ENCODE peak calls at places on chromosome 16, in seven cellular contexts. One of them, this sample, is unnamed.

GRCh38 chr16:48082516-48082915 is 73.3 kb downstream of the ABCC12 start:
- DNase-seq in endothelial cell: no peak
- DNase-seq in AG09319: no peak
- DNase-seq in nephron progenitor cell: no peak
- DNase-seq in GM23338: no peak
- DNase-seq in AG09309: peak
- DNase-seq in fibroblast of mammary gland: peak
- DNase-seq in this sample: no peak

GRCh38 chr16:50224297-50224696 is 42.1 kb upstream of the ADCY7 start:
- DNase-seq in endothelial cell: no peak
- DNase-seq in AG09319: no peak
- DNase-seq in nephron progenitor cell: no peak
- DNase-seq in GM23338: no peak
- DNase-seq in AG09309: no peak
- DNase-seq in fibroblast of mammary gland: no peak
- DNase-seq in this sample: no peak

GRCh38 chr16:19110537-19111391 is 3.0 kb upstream of the ITPRIPL2 start:
- DNase-seq in endothelial cell: no peak
- DNase-seq in AG09319: no peak
- DNase-seq in nephron progenitor cell: no peak
- DNase-seq in GM23338: no peak
- DNase-seq in AG09309: no peak
- DNase-seq in fibroblast of mammary gland: no peak
- DNase-seq in this sample: no peak

GRCh38 chr16:1125471-1125870 is 27.4 kb upstream of the CACNA1H start:
- DNase-seq in endothelial cell: no peak
- DNase-seq in AG09319: no peak
- DNase-seq in nephron progenitor cell: peak
- DNase-seq in GM23338: no peak
- DNase-seq in AG09309: no peak
- DNase-seq in fibroblast of mammary gland: peak
- DNase-seq in this sample: no peak

GRCh38 chr16:86752582-86753175 is 174.3 kb downstream of the FOXL1 start:
- DNase-seq in endothelial cell: no peak
- DNase-seq in AG09319: no peak
- DNase-seq in nephron progenitor cell: no peak
- DNase-seq in GM23338: no peak
- DNase-seq in AG09309: no peak
- DNase-seq in fibroblast of mammary gland: peak
- DNase-seq in this sample: no peak

GRCh38 chr16:31010943-31011342 is 505 bp upstream of the STX1B start:
- DNase-seq in endothelial cell: no peak
- DNase-seq in AG09319: no peak
- DNase-seq in nephron progenitor cell: no peak
- DNase-seq in GM23338: no peak
- DNase-seq in AG09309: no peak
- DNase-seq in fibroblast of mammary gland: no peak
- DNase-seq in this sample: no peak

GRCh38 chr16:75376475-75376907 is 56.8 kb downstream of the CFDP1 start:
- DNase-seq in endothelial cell: no peak
- DNase-seq in AG09319: no peak
- DNase-seq in nephron progenitor cell: no peak
- DNase-seq in GM23338: peak
- DNase-seq in AG09309: no peak
- DNase-seq in fibroblast of mammary gland: no peak
- DNase-seq in this sample: peak

GRCh38 chr16:6146874-6147425 is 1049.4 kb upstream of the EEF2KMT start:
- DNase-seq in endothelial cell: no peak
- DNase-seq in AG09319: no peak
- DNase-seq in nephron progenitor cell: no peak
- DNase-seq in GM23338: peak
- DNase-seq in AG09309: no peak
- DNase-seq in fibroblast of mammary gland: no peak
- DNase-seq in this sample: no peak

GRCh38 chr16:6946106-6946505 is 386.5 kb upstream of the RBFOX1 start:
- DNase-seq in endothelial cell: no peak
- DNase-seq in AG09319: no peak
- DNase-seq in nephron progenitor cell: no peak
- DNase-seq in GM23338: no peak
- DNase-seq in AG09309: no peak
- DNase-seq in fibroblast of mammary gland: no peak
- DNase-seq in this sample: no peak

GRCh38 chr16:67016143-67016542 is 12.8 kb upstream of the CBFB start:
- DNase-seq in endothelial cell: no peak
- DNase-seq in AG09319: no peak
- DNase-seq in nephron progenitor cell: no peak
- DNase-seq in GM23338: no peak
- DNase-seq in AG09309: no peak
- DNase-seq in fibroblast of mammary gland: no peak
- DNase-seq in this sample: no peak

GRCh38 chr16:89604764-89605163 is 8.7 kb upstream of the DPEP1 start:
- DNase-seq in endothelial cell: no peak
- DNase-seq in AG09319: no peak
- DNase-seq in nephron progenitor cell: no peak
- DNase-seq in GM23338: no peak
- DNase-seq in AG09309: no peak
- DNase-seq in fibroblast of mammary gland: no peak
- DNase-seq in this sample: no peak

GRCh38 chr16:3589441-3589921 is 12.3 kb upstream of the NLRC3 start:
- DNase-seq in endothelial cell: no peak
- DNase-seq in AG09319: no peak
- DNase-seq in nephron progenitor cell: no peak
- DNase-seq in GM23338: no peak
- DNase-seq in AG09309: no peak
- DNase-seq in fibroblast of mammary gland: no peak
- DNase-seq in this sample: no peak
- TF ChIP-seq CTCF in endothelial cell: no peak
- TF ChIP-seq CTCF in AG09319: no peak
- TF ChIP-seq CTCF in nephron progenitor cell: no peak
- TF ChIP-seq CTCF in GM23338: no peak
- TF ChIP-seq CTCF in AG09309: no peak
- TF ChIP-seq CTCF in fibroblast of mammary gland: no peak
- TF ChIP-seq CTCF in this sample: no peak

GRCh38 chr16:29664133-29664912 is 1.3 kb downstream of the SPN start:
- DNase-seq in endothelial cell: no peak
- DNase-seq in AG09319: no peak
- DNase-seq in nephron progenitor cell: no peak
- DNase-seq in GM23338: no peak
- DNase-seq in AG09309: no peak
- DNase-seq in fibroblast of mammary gland: no peak
- DNase-seq in this sample: no peak
- TF ChIP-seq CTCF in endothelial cell: no peak
- TF ChIP-seq CTCF in AG09319: no peak
- TF ChIP-seq CTCF in nephron progenitor cell: no peak
- TF ChIP-seq CTCF in GM23338: no peak
- TF ChIP-seq CTCF in AG09309: no peak
- TF ChIP-seq CTCF in fibroblast of mammary gland: no peak
- TF ChIP-seq CTCF in this sample: no peak

GRCh38 chr16:56631832-56632159 is 663 bp upstream of the MT1M start:
- DNase-seq in endothelial cell: no peak
- DNase-seq in AG09319: no peak
- DNase-seq in nephron progenitor cell: no peak
- DNase-seq in GM23338: no peak
- DNase-seq in AG09309: no peak
- DNase-seq in fibroblast of mammary gland: no peak
- DNase-seq in this sample: no peak

GRCh38 chr16:56631197-56631596 is 1.3 kb upstream of the MT1M start:
- DNase-seq in endothelial cell: no peak
- DNase-seq in AG09319: no peak
- DNase-seq in nephron progenitor cell: no peak
- DNase-seq in GM23338: no peak
- DNase-seq in AG09309: no peak
- DNase-seq in fibroblast of mammary gland: no peak
- DNase-seq in this sample: no peak

GRCh38 chr16:56633535-56633934 is 1.1 kb downstream of the MT1M start:
- DNase-seq in endothelial cell: no peak
- DNase-seq in AG09319: no peak
- DNase-seq in nephron progenitor cell: no peak
- DNase-seq in GM23338: no peak
- DNase-seq in AG09309: no peak
- DNase-seq in fibroblast of mammary gland: no peak
- DNase-seq in this sample: no peak

GRCh38 chr16:56632848-56633365 is 448 bp downstream of the MT1M start:
- DNase-seq in endothelial cell: no peak
- DNase-seq in AG09319: no peak
- DNase-seq in nephron progenitor cell: no peak
- DNase-seq in GM23338: no peak
- DNase-seq in AG09309: no peak
- DNase-seq in fibroblast of mammary gland: no peak
- DNase-seq in this sample: no peak

DNA sequence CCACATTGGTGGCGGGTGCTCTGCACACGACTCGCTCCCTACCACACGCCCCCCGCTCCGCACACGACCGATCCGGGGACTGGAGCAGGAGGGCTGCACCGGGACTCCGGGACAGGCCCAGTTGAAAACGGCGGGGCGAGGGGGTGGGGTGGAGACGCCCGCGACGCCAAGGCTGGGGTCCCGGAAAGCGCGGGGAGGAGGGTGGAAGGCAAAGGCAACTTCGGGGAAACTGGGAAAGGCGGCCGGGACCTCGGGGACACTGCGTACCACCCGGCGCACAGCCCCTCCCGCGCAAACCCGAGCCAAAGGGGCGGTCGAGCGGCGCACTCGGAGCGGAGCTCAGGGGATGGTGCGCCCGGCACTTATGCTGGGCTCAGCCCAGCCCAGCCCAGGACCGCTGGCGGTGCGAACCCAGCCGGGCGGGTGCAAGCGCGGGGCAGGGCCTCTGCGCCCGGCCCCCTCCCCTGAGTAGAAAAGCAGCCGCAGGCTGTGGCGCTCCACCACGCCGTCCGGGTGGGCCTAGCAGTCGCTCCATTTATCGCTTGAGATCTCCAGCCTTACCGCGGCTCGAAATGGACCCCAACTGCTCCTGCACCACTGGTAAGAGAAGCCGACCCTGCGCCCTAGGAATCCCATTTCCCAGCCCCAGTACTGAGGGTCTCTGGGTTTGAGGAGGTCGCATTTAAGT is at the start of gene MT1M:
- DNase-seq in endothelial cell: no peak
- DNase-seq in AG09319: no peak
- DNase-seq in nephron progenitor cell: peak
- DNase-seq in GM23338: peak
- DNase-seq in AG09309: no peak
- DNase-seq in fibroblast of mammary gland: no peak
- DNase-seq in this sample: no peak
- TF ChIP-seq CTCF in endothelial cell: no peak
- TF ChIP-seq CTCF in AG09319: no peak
- TF ChIP-seq CTCF in nephron progenitor cell: no peak
- TF ChIP-seq CTCF in GM23338: no peak
- TF ChIP-seq CTCF in AG09309: no peak
- TF ChIP-seq CTCF in fibroblast of mammary gland: no peak
- TF ChIP-seq CTCF in this sample: no peak

GRCh38 chr16:15511759-15512487 is 77.5 kb downstream of the BMERB1 start:
- DNase-seq in endothelial cell: no peak
- DNase-seq in AG09319: no peak
- DNase-seq in nephron progenitor cell: no peak
- DNase-seq in GM23338: no peak
- DNase-seq in AG09309: no peak
- DNase-seq in fibroblast of mammary gland: no peak
- DNase-seq in this sample: no peak

GRCh38 chr16:15510992-15511391 is 76.6 kb downstream of the BMERB1 start:
- DNase-seq in endothelial cell: no peak
- DNase-seq in AG09319: no peak
- DNase-seq in nephron progenitor cell: no peak
- DNase-seq in GM23338: no peak
- DNase-seq in AG09309: no peak
- DNase-seq in fibroblast of mammary gland: no peak
- DNase-seq in this sample: no peak

GRCh38 chr16:15509593-15510520 is 75.5 kb downstream of the BMERB1 start:
- DNase-seq in endothelial cell: no peak
- DNase-seq in AG09319: peak
- DNase-seq in nephron progenitor cell: no peak
- DNase-seq in GM23338: peak
- DNase-seq in AG09309: no peak
- DNase-seq in fibroblast of mammary gland: peak
- DNase-seq in this sample: no peak

GRCh38 chr16:15515992-15516391 is 81.6 kb downstream of the BMERB1 start:
- DNase-seq in endothelial cell: no peak
- DNase-seq in AG09319: no peak
- DNase-seq in nephron progenitor cell: no peak
- DNase-seq in GM23338: no peak
- DNase-seq in AG09309: no peak
- DNase-seq in fibroblast of mammary gland: no peak
- DNase-seq in this sample: no peak

DNA sequence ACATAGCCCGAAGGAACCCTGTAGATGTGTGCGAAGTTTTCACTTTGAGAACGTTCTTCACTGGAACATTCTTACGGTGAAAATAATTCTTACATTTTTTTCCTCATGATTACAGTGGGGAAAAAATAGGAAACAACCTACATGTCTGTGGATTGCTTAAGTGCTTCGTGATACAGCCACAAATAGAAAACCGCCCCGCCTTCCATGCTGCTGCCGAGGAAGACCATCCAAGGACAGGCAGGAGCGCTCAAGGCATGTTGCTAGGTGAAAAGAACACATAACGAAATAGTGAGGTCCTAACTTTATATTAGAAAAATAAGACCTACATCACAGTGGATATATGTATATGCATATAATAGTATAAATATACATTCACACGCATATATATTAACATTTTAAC is 78.8 kb downstream of the BMERB1 start:
- DNase-seq in endothelial cell: no peak
- DNase-seq in AG09319: no peak
- DNase-seq in nephron progenitor cell: no peak
- DNase-seq in GM23338: no peak
- DNase-seq in AG09309: no peak
- DNase-seq in fibroblast of mammary gland: no peak
- DNase-seq in this sample: no peak
- TF ChIP-seq CTCF in endothelial cell: no peak
- TF ChIP-seq CTCF in AG09319: no peak
- TF ChIP-seq CTCF in nephron progenitor cell: no peak
- TF ChIP-seq CTCF in GM23338: no peak
- TF ChIP-seq CTCF in AG09309: no peak
- TF ChIP-seq CTCF in fibroblast of mammary gland: no peak
- TF ChIP-seq CTCF in this sample: no peak

GRCh38 chr16:9479008-9479407 is 387.6 kb downstream of the HAPSTR1 start:
- DNase-seq in endothelial cell: no peak
- DNase-seq in AG09319: no peak
- DNase-seq in nephron progenitor cell: no peak
- DNase-seq in GM23338: no peak
- DNase-seq in AG09309: no peak
- DNase-seq in fibroblast of mammary gland: no peak
- DNase-seq in this sample: no peak
- TF ChIP-seq CTCF in endothelial cell: no peak
- TF ChIP-seq CTCF in AG09319: no peak
- TF ChIP-seq CTCF in nephron progenitor cell: no peak
- TF ChIP-seq CTCF in GM23338: no peak
- TF ChIP-seq CTCF in AG09309: no peak
- TF ChIP-seq CTCF in fibroblast of mammary gland: no peak
- TF ChIP-seq CTCF in this sample: peak

This sample was measured in mesothelial cell of epicardium.